ENCODE peak calls at places on chromosomes 12 and 14, in eight cellular contexts. One of them, this sample, is unnamed.

GRCh38 chr14:60738843-60739508 is 4.4 kb downstream of the MNAT1 start:
- DNase-seq in HCT116: no peak
- DNase-seq in suprapubic skin: no peak
- DNase-seq in sigmoid colon: no peak
- DNase-seq in GM23338: no peak
- DNase-seq in transverse colon: no peak
- DNase-seq in HL-60: no peak
- DNase-seq in breast epithelium: no peak
- DNase-seq in this sample: no peak

GRCh38 chr14:81234268-81234667 is 13.5 kb upstream of the GTF2A1 start:
- DNase-seq in breast epithelium: no peak
- DNase-seq in suprapubic skin: no peak
- DNase-seq in transverse colon: no peak
- DNase-seq in HCT116: no peak
- DNase-seq in GM23338: no peak
- DNase-seq in sigmoid colon: no peak
- DNase-seq in HL-60: no peak
- DNase-seq in this sample: no peak

GRCh38 chr12:5661820-5662219 is 229.9 kb downstream of the NTF3 start:
- DNase-seq in HCT116: no peak
- DNase-seq in HL-60: no peak
- DNase-seq in breast epithelium: no peak
- DNase-seq in suprapubic skin: no peak
- DNase-seq in transverse colon: peak
- DNase-seq in sigmoid colon: no peak
- DNase-seq in GM23338: no peak
- DNase-seq in this sample: no peak

GRCh38 chr12:104567832-104568490 is 111.2 kb downstream of the CHST11 start:
- DNase-seq in sigmoid colon: no peak
- DNase-seq in transverse colon: no peak
- DNase-seq in GM23338: no peak
- DNase-seq in HL-60: peak
- DNase-seq in HCT116: no peak
- DNase-seq in breast epithelium: no peak
- DNase-seq in suprapubic skin: no peak
- DNase-seq in this sample: no peak

GRCh38 chr14:89621009-89621421 is 204.0 kb upstream of the FOXN3 start:
- DNase-seq in HL-60: no peak
- DNase-seq in transverse colon: no peak
- DNase-seq in HCT116: no peak
- DNase-seq in sigmoid colon: no peak
- DNase-seq in suprapubic skin: no peak
- DNase-seq in breast epithelium: no peak
- DNase-seq in GM23338: no peak
- DNase-seq in this sample: no peak

GRCh38 chr12:45268672-45269406 is 52.9 kb downstream of the ANO6 start:
- DNase-seq in HL-60: no peak
- DNase-seq in HCT116: peak
- DNase-seq in transverse colon: peak
- DNase-seq in GM23338: peak
- DNase-seq in sigmoid colon: peak
- DNase-seq in breast epithelium: peak
- DNase-seq in suprapubic skin: peak
- DNase-seq in this sample: peak

GRCh38 chr12:28568083-28568482 is 377.8 kb downstream of the CCDC91 start:
- DNase-seq in transverse colon: peak
- DNase-seq in HCT116: no peak
- DNase-seq in sigmoid colon: peak
- DNase-seq in suprapubic skin: peak
- DNase-seq in HL-60: no peak
- DNase-seq in GM23338: no peak
- DNase-seq in breast epithelium: no peak
- DNase-seq in this sample: peak

GRCh38 chr14:69612014-69612758 is 790 bp downstream of the SUSD6 start:
- DNase-seq in transverse colon: peak
- DNase-seq in HL-60: peak
- DNase-seq in sigmoid colon: no peak
- DNase-seq in suprapubic skin: peak
- DNase-seq in breast epithelium: no peak
- DNase-seq in HCT116: no peak
- DNase-seq in GM23338: peak
- DNase-seq in this sample: no peak

GRCh38 chr12:76029982-76030377 is 1.6 kb downstream of the PHLDA1 start:
- DNase-seq in transverse colon: no peak
- DNase-seq in HCT116: no peak
- DNase-seq in breast epithelium: no peak
- DNase-seq in suprapubic skin: no peak
- DNase-seq in sigmoid colon: no peak
- DNase-seq in GM23338: peak
- DNase-seq in HL-60: no peak
- DNase-seq in this sample: no peak

GRCh38 chr12:110001596-110001995 is 2.4 kb downstream of the ANKRD13A start:
- DNase-seq in suprapubic skin: no peak
- DNase-seq in transverse colon: no peak
- DNase-seq in HCT116: no peak
- DNase-seq in GM23338: no peak
- DNase-seq in breast epithelium: no peak
- DNase-seq in sigmoid colon: no peak
- DNase-seq in HL-60: no peak
- DNase-seq in this sample: no peak

GRCh38 chr12:132413931-132414588 is 75.9 kb upstream of the FBRSL1 start:
- DNase-seq in transverse colon: no peak
- DNase-seq in breast epithelium: no peak
- DNase-seq in HCT116: no peak
- DNase-seq in HL-60: no peak
- DNase-seq in sigmoid colon: no peak
- DNase-seq in suprapubic skin: no peak
- DNase-seq in GM23338: peak
- DNase-seq in this sample: no peak

GRCh38 chr12:54379401-54380201 is 4.9 kb downstream of the ZNF385A start:
- DNase-seq in suprapubic skin: peak
- DNase-seq in HCT116: peak
- DNase-seq in transverse colon: peak
- DNase-seq in breast epithelium: peak
- DNase-seq in HL-60: peak
- DNase-seq in sigmoid colon: peak
- DNase-seq in GM23338: peak
- DNase-seq in this sample: peak

GRCh38 chr12:112013601-112014402 is 576 bp downstream of the ERP29 start:
- DNase-seq in sigmoid colon: peak
- DNase-seq in HL-60: peak
- DNase-seq in breast epithelium: peak
- DNase-seq in suprapubic skin: peak
- DNase-seq in GM23338: peak
- DNase-seq in transverse colon: peak
- DNase-seq in HCT116: peak
- DNase-seq in this sample: peak

GRCh38 chr12:93302331-93303229 is 75.1 kb upstream of the NUDT4 start:
- DNase-seq in breast epithelium: no peak
- DNase-seq in HL-60: no peak
- DNase-seq in GM23338: no peak
- DNase-seq in transverse colon: no peak
- DNase-seq in sigmoid colon: no peak
- DNase-seq in suprapubic skin: no peak
- DNase-seq in HCT116: no peak
- DNase-seq in this sample: no peak
- TF ChIP-seq POLR2AphosphoS5 in breast epithelium: peak
- TF ChIP-seq POLR2AphosphoS5 in HL-60: no peak
- TF ChIP-seq POLR2AphosphoS5 in GM23338: no peak
- TF ChIP-seq POLR2AphosphoS5 in transverse colon: peak
- TF ChIP-seq POLR2AphosphoS5 in sigmoid colon: peak
- TF ChIP-seq POLR2AphosphoS5 in suprapubic skin: no peak
- TF ChIP-seq POLR2AphosphoS5 in HCT116: no peak
- TF ChIP-seq POLR2AphosphoS5 in this sample: peak

GRCh38 chr12:122516544-122517361 is 10.0 kb downstream of the RSRC2 start:
- DNase-seq in breast epithelium: no peak
- DNase-seq in transverse colon: no peak
- DNase-seq in suprapubic skin: no peak
- DNase-seq in HCT116: no peak
- DNase-seq in GM23338: no peak
- DNase-seq in HL-60: no peak
- DNase-seq in sigmoid colon: no peak
- DNase-seq in this sample: no peak
- TF ChIP-seq POLR2AphosphoS5 in breast epithelium: no peak
- TF ChIP-seq POLR2AphosphoS5 in transverse colon: no peak
- TF ChIP-seq POLR2AphosphoS5 in suprapubic skin: no peak
- TF ChIP-seq POLR2AphosphoS5 in HCT116: peak
- TF ChIP-seq POLR2AphosphoS5 in GM23338: no peak
- TF ChIP-seq POLR2AphosphoS5 in HL-60: no peak
- TF ChIP-seq POLR2AphosphoS5 in sigmoid colon: no peak
- TF ChIP-seq POLR2AphosphoS5 in this sample: no peak

GRCh38 chr12:70609739-70610491 is 27.3 kb downstream of the PTPRB start:
- DNase-seq in HCT116: no peak
- DNase-seq in suprapubic skin: peak
- DNase-seq in HL-60: peak
- DNase-seq in breast epithelium: no peak
- DNase-seq in sigmoid colon: peak
- DNase-seq in GM23338: peak
- DNase-seq in transverse colon: peak
- DNase-seq in this sample: peak
- TF ChIP-seq POLR2AphosphoS5 in HCT116: no peak
- TF ChIP-seq POLR2AphosphoS5 in suprapubic skin: no peak
- TF ChIP-seq POLR2AphosphoS5 in HL-60: no peak
- TF ChIP-seq POLR2AphosphoS5 in breast epithelium: no peak
- TF ChIP-seq POLR2AphosphoS5 in sigmoid colon: no peak
- TF ChIP-seq POLR2AphosphoS5 in GM23338: no peak
- TF ChIP-seq POLR2AphosphoS5 in transverse colon: peak
- TF ChIP-seq POLR2AphosphoS5 in this sample: peak

GRCh38 chr14:57834001-57834598 is 31.8 kb downstream of the SLC35F4 start:
- DNase-seq in HCT116: no peak
- DNase-seq in sigmoid colon: no peak
- DNase-seq in HL-60: no peak
- DNase-seq in suprapubic skin: no peak
- DNase-seq in GM23338: no peak
- DNase-seq in transverse colon: no peak
- DNase-seq in breast epithelium: no peak
- DNase-seq in this sample: no peak

GRCh38 chr14:57834961-57835360 is 30.9 kb downstream of the SLC35F4 start:
- DNase-seq in HL-60: no peak
- DNase-seq in transverse colon: no peak
- DNase-seq in HCT116: no peak
- DNase-seq in breast epithelium: no peak
- DNase-seq in GM23338: no peak
- DNase-seq in suprapubic skin: no peak
- DNase-seq in sigmoid colon: no peak
- DNase-seq in this sample: no peak

GRCh38 chr14:57831981-57832380 is 33.9 kb downstream of the SLC35F4 start:
- DNase-seq in suprapubic skin: no peak
- DNase-seq in HCT116: no peak
- DNase-seq in GM23338: peak
- DNase-seq in sigmoid colon: no peak
- DNase-seq in breast epithelium: no peak
- DNase-seq in HL-60: no peak
- DNase-seq in transverse colon: no peak
- DNase-seq in this sample: no peak

GRCh38 chr14:57835751-57836150 is 30.1 kb downstream of the SLC35F4 start:
- DNase-seq in breast epithelium: no peak
- DNase-seq in suprapubic skin: no peak
- DNase-seq in GM23338: peak
- DNase-seq in HL-60: no peak
- DNase-seq in sigmoid colon: no peak
- DNase-seq in transverse colon: no peak
- DNase-seq in HCT116: no peak
- DNase-seq in this sample: no peak

GRCh38 chr14:57833304-57833703 is 32.6 kb downstream of the SLC35F4 start:
- DNase-seq in GM23338: no peak
- DNase-seq in transverse colon: no peak
- DNase-seq in HCT116: peak
- DNase-seq in HL-60: no peak
- DNase-seq in suprapubic skin: no peak
- DNase-seq in breast epithelium: no peak
- DNase-seq in sigmoid colon: no peak
- DNase-seq in this sample: no peak
- TF ChIP-seq POLR2AphosphoS5 in GM23338: no peak
- TF ChIP-seq POLR2AphosphoS5 in transverse colon: no peak
- TF ChIP-seq POLR2AphosphoS5 in HCT116: peak
- TF ChIP-seq POLR2AphosphoS5 in HL-60: no peak
- TF ChIP-seq POLR2AphosphoS5 in suprapubic skin: no peak
- TF ChIP-seq POLR2AphosphoS5 in breast epithelium: no peak
- TF ChIP-seq POLR2AphosphoS5 in sigmoid colon: no peak
- TF ChIP-seq POLR2AphosphoS5 in this sample: no peak

GRCh38 chr12:49264873-49265792 is at the start of gene TUBA1C:
- DNase-seq in suprapubic skin: peak
- DNase-seq in sigmoid colon: peak
- DNase-seq in GM23338: peak
- DNase-seq in HL-60: peak
- DNase-seq in HCT116: peak
- DNase-seq in breast epithelium: peak
- DNase-seq in transverse colon: peak
- DNase-seq in this sample: peak
- TF ChIP-seq POLR2AphosphoS5 in suprapubic skin: peak
- TF ChIP-seq POLR2AphosphoS5 in sigmoid colon: peak
- TF ChIP-seq POLR2AphosphoS5 in GM23338: peak
- TF ChIP-seq POLR2AphosphoS5 in HL-60: peak
- TF ChIP-seq POLR2AphosphoS5 in HCT116: peak
- TF ChIP-seq POLR2AphosphoS5 in breast epithelium: peak
- TF ChIP-seq POLR2AphosphoS5 in transverse colon: peak
- TF ChIP-seq POLR2AphosphoS5 in this sample: peak

This sample was measured in stomach.